ENCODE peak calls at places on chromosomes 6 and 20, in five cellular contexts. F, O, D, M and J are unnamed samples.
A peak's percentile ranks its signal among the peaks of the same experiment; 100 is the strongest.

GRCh38 chr6:108807928-108808327 is 40.3 kb upstream of the ARMC2 start:
- DNase-seq in F (no peak), O (no peak), D (no peak), M (no peak), J (no peak)

GRCh38 chr20:20070871-20071726 is 18.8 kb downstream of the CFAP61 start:
- DNase-seq in F (no peak), O (no peak), D (no peak), M (no peak), J (no peak)

GRCh38 chr6:169073311-169073710 is 180.3 kb downstream of the THBS2 start:
- DNase-seq in F (no peak), O (no peak), D (no peak), M (no peak), J (no peak)

GRCh38 chr20:47319517-47320252 is 36.8 kb downstream of the ZMYND8 start:
- DNase-seq in F (peak; percentile 93), O (no peak), D (no peak), M (peak; percentile 72), J (peak; percentile 52)

GRCh38 chr20:35823937-35824336 is 52.1 kb downstream of the PHF20 start:
- DNase-seq in F (no peak), O (no peak), D (no peak), M (no peak), J (no peak)

GRCh38 chr6:21869085-21869771 is 275.7 kb downstream of the SOX4 start:
- DNase-seq in F (no peak), O (no peak), D (no peak), M (no peak), J (no peak)

GRCh38 chr20:63208346-63208924 is 7.5 kb downstream of the YTHDF1 start:
- DNase-seq in F (no peak), O (no peak), D (no peak), M (no peak), J (peak; percentile 11)

GRCh38 chr20:33909331-33909921 is 84.3 kb upstream of the RALY start:
- DNase-seq in F (peak; percentile 33), O (no peak), D (no peak), M (no peak), J (no peak)

GRCh38 chr6:38688579-38689087 is 14.3 kb downstream of the GLO1 start:
- DNase-seq in F (peak; percentile 38), O (no peak), D (no peak), M (peak; percentile 57), J (no peak)

GRCh38 chr6:29447670-29448069 is 8.6 kb downstream of the OR10C1 start:
- DNase-seq in F (no peak), O (peak; percentile 47), D (no peak), M (no peak), J (no peak)

GRCh38 chr20:34720266-34720665 is 16.1 kb downstream of the TP53INP2 start:
- DNase-seq in F (no peak), O (no peak), D (no peak), M (no peak), J (no peak)

GRCh38 chr20:60101201-60101893 is 143.1 kb downstream of the CDH26 start:
- DNase-seq in F (no peak), O (no peak), D (no peak), M (no peak), J (no peak)

GRCh38 chr6:71419954-71420692 is 131.5 kb downstream of the OGFRL1 start:
- DNase-seq in F (peak; percentile 61), O (peak; percentile 73), D (peak; percentile 75), M (peak; percentile 10), J (peak; percentile 83)
- H3K4me3 ChIP-seq in F (peak overlapping the region; percentile 89), O (peak overlapping the region; percentile 94), D (peak overlapping the region; percentile 93), M (peak overlapping the region; percentile 70), J (peak overlapping the region; percentile 91)

GRCh38 chr6:137283080-137283479 is 63.9 kb upstream of the IFNGR1 start:
- DNase-seq in F (no peak), O (no peak), D (no peak), M (no peak), J (no peak)
- H3K4me1 ChIP-seq in F (no peaks in the 10 kb centered on the region), O (no peaks in the 10 kb centered on the region), D (no peaks in the 10 kb centered on the region), M (no peaks in the 10 kb centered on the region), J (no peaks in the 10 kb centered on the region)

DNA sequence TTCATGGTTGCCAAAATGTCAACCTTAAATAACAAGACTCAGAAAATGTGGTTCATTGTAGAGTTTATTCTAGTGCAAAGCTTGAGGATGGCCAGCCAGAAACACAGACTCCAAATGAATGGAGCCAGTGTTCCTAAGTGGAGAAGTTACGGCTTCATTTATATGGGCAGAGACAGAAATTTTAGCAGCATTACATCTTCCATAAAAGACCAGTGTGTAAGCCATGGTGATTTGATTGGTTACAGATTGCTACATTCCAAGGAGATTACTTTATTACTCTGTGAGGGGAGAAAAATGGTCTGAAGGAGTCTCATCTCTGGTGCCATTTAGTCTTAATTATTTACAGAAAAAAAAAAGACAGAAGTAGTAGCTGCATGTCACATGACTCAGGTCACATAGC is 97.9 kb downstream of the OTOR start:
- DNase-seq in F (no peak), O (no peak), D (no peak), M (no peak), J (no peak)
- H3K4me3 ChIP-seq in F (no peak overlapping the region), O (no peak overlapping the region), D (no peak overlapping the region), M (no peak overlapping the region), J (no peak overlapping the region)

GRCh38 chr20:24007758-24008157 is 19.2 kb upstream of the GGTLC1 start:
- DNase-seq in F (no peak), O (no peak), D (no peak), M (no peak), J (no peak)

GRCh38 chr20:24001901-24002405 is 13.4 kb upstream of the GGTLC1 start:
- DNase-seq in F (no peak), O (no peak), D (no peak), M (no peak), J (no peak)

GRCh38 chr20:24007073-24007595 is 18.6 kb upstream of the GGTLC1 start:
- DNase-seq in F (no peak), O (no peak), D (no peak), M (no peak), J (no peak)

GRCh38 chr20:24002896-24003295 is 14.3 kb upstream of the GGTLC1 start:
- DNase-seq in F (no peak), O (no peak), D (no peak), M (no peak), J (no peak)

GRCh38 chr20:24004470-24004869 is 15.9 kb upstream of the GGTLC1 start:
- DNase-seq in F (no peak), O (no peak), D (no peak), M (no peak), J (no peak)
- H3K4me1 ChIP-seq in F (no peaks in the 10 kb centered on the region), O (no peaks in the 10 kb centered on the region), D (no peaks in the 10 kb centered on the region), M (no peaks in the 10 kb centered on the region), J (no peaks in the 10 kb centered on the region)

GRCh38 chr6:6915219-6915618 is 192.5 kb upstream of the RREB1 start:
- DNase-seq in F (no peak), O (no peak), D (no peak), M (peak; percentile 20), J (no peak)
- H3K4me3 ChIP-seq in F (peak overlapping the region; percentile 38), O (no peak overlapping the region), D (no peak overlapping the region), M (no peak overlapping the region), J (peak overlapping the region; percentile 24)

GRCh38 chr6:82374481-82374880 is 10.9 kb downstream of the TPBG start:
- DNase-seq in F (no peak), O (no peak), D (no peak), M (no peak), J (no peak)
- H3K4me1 ChIP-seq in F (no peaks in the 10 kb centered on the region), O (no peaks in the 10 kb centered on the region), D (no peaks in the 10 kb centered on the region), M (no peaks in the 10 kb centered on the region), J (no peaks in the 10 kb centered on the region)

DNA sequence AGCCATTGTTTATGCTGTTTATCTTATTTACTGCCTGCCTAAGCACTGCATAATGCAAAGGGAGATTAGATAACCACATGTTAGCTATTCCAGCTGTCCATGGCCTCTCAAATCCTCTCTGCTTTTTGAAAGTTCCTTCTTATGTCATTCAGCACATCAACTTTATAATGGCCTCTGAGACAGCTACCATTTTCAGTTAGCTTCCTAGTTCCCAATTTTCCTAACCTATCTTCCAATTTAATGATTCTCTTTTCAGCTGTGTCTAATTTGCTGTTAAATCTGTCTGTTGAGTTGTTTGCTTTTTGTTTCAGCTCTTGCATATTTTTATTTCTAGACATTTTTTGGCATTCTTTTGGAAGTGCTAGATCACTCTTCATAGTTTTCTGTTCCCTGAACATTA is 173.4 kb upstream of the PLCB4 start:
- DNase-seq in F (no peak), O (no peak), D (no peak), M (no peak), J (no peak)
- H3K4me3 ChIP-seq in F (no peak overlapping the region), O (no peak overlapping the region), D (no peak overlapping the region), M (no peak overlapping the region), J (no peak overlapping the region)

DNA sequence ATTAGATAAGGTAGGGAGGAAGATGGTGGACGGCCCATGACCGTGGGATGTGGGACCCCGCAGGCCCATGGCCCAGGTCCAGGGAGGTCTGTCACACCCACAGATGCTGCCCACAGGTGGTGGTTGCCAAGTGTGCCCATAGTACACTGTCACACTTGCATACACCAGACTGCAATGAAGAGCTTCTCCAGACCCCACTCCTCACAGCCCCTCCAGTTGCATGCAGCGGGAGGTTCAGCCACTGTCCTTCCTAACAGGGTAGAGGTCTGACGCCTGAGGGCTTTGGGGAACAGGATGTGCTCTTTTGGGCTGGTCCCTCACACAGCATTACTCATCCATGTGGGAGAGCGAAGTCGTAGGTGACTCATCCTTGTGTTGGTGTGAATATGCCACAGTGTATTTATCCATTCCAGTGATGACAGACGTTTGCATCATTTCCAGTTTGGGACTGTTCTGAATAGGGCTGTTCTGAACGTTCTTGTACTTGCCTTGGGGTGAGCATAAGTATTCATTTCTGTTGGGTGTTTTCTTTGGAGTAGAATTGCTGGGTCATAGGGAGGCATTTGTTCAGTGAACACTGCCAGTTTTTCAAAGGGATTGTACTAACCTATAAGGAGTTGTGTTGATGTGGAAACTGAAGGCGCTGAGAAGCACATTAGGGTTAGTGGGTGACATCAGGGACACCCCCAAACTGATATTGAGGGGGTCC is 10.1 kb upstream of the PYGB start:
- DNase-seq in F (no peak), O (no peak), D (no peak), M (peak; percentile 59), J (peak; percentile 66)
- H3K4me1 ChIP-seq in F (peaks cover 50% of the 10 kb centered on the region), O (no peaks in the 10 kb centered on the region), D (peaks cover 6% of the 10 kb centered on the region), M (no peaks in the 10 kb centered on the region), J (peaks cover 4% of the 10 kb centered on the region)

GRCh38 chr6:42727627-42728026 is 5.2 kb upstream of the PRPH2 start:
- DNase-seq in F (no peak), O (no peak), D (no peak), M (no peak), J (peak; percentile 69)

GRCh38 chr6:42727084-42727601 is 4.7 kb upstream of the PRPH2 start:
- DNase-seq in F (peak; percentile 25), O (no peak), D (no peak), M (no peak), J (peak; percentile 81)

GRCh38 chr6:42724825-42725224 is 2.4 kb upstream of the PRPH2 start:
- DNase-seq in F (no peak), O (no peak), D (no peak), M (no peak), J (no peak)

GRCh38 chr6:42726485-42727083 is 4.2 kb upstream of the PRPH2 start:
- DNase-seq in F (peak; percentile 81), O (peak; percentile 74), D (peak; percentile 86), M (peak; percentile 89), J (peak; percentile 69)

GRCh38 chr6:42726026-42726425 is 3.6 kb upstream of the PRPH2 start:
- DNase-seq in F (no peak), O (no peak), D (no peak), M (no peak), J (no peak)
- H3K4me3 ChIP-seq in F (peak overlapping the region; percentile 61), O (no peak overlapping the region), D (no peak overlapping the region), M (no peak overlapping the region), J (peak overlapping the region; percentile 56)